ENCODE peak calls at places on chromosome X, in nine cellular contexts. S is ascending aorta; R is kidney; K is HCT116; W is CD8-positive, alpha-beta T cell; T is heart left ventricle; M is upper lobe of left lung; Y is keratinocyte; X is psoas muscle. F is an unnamed sample. For H3K4me1, the result is how much of the 10 kb centered on the place peaks cover.

GRCh38 chrX:136200466-136200865 is 50.7 kb downstream of the MAP7D3 start:
- DNase-seq in S (no peak), R (no peak), K (no peak), W (no peak), T (no peak), M (no peak), Y (no peak), X (no peak), F (no peak)

GRCh38 chrX:50813843-50814661 is at the start of gene SHROOM4:
- DNase-seq in S (no peak), R (peak), K (no peak), W (no peak), T (peak), M (peak), Y (no peak), X (peak), F (peak)

GRCh38 chrX:55695227-55696018 is 22.1 kb upstream of the RRAGB start:
- DNase-seq in S (no peak), R (no peak), K (no peak), W (no peak), T (no peak), M (no peak), Y (no peak), X (no peak), F (no peak)

GRCh38 chrX:15567886-15568616 is 32.7 kb downstream of the ACE2 start:
- DNase-seq in S (no peak), R (no peak), K (no peak), W (no peak), T (no peak), M (no peak), Y (no peak), X (no peak), F (no peak)

GRCh38 chrX:84336646-84337045 is 148.6 kb upstream of the RPS6KA6 start:
- DNase-seq in S (no peak), R (no peak), K (no peak), W (no peak), T (no peak), M (no peak), Y (no peak), X (no peak), F (no peak)

GRCh38 chrX:14630724-14631123 is 101.4 kb downstream of the GLRA2 start:
- DNase-seq in S (no peak), R (no peak), K (no peak), W (no peak), T (no peak), M (no peak), Y (no peak), X (no peak), F (no peak)

GRCh38 chrX:39133971-39134370 is 332.7 kb downstream of the MID1IP1 start:
- DNase-seq in S (no peak), R (no peak), K (no peak), W (no peak), T (no peak), M (no peak), Y (no peak), X (no peak), F (no peak)

GRCh38 chrX:47514553-47515235 is 31.7 kb upstream of the ZNF41 start:
- DNase-seq in S (no peak), R (no peak), K (no peak), W (no peak), T (no peak), M (no peak), Y (no peak), X (no peak), F (no peak)

GRCh38 chrX:104668550-104668949 is 102.6 kb downstream of the IL1RAPL2 start:
- DNase-seq in S (no peak), R (no peak), K (no peak), W (no peak), T (no peak), M (no peak), Y (no peak), X (no peak), F (no peak)

GRCh38 chrX:7019555-7019954 is 128.0 kb upstream of the STS start:
- DNase-seq in S (no peak), R (no peak), K (no peak), W (no peak), T (no peak), M (no peak), Y (no peak), X (no peak), F (no peak)

GRCh38 chrX:22376369-22376768 is 103.7 kb downstream of the CBLL2 start:
- DNase-seq in S (no peak), R (no peak), K (no peak), W (no peak), T (no peak), M (no peak), Y (no peak), X (no peak), F (no peak)

GRCh38 chrX:10187421-10187820 is 30.6 kb downstream of the CLCN4 start:
- DNase-seq in S (no peak), R (no peak), K (no peak), W (no peak), T (no peak), M (no peak), Y (no peak), X (no peak), F (no peak)

GRCh38 chrX:11111038-11111851 is at the start of gene HCCS:
- DNase-seq in S (peak), R (peak), K (peak), W (peak), T (peak), M (peak), Y (peak), X (peak), F (peak)

GRCh38 chrX:110394653-110395052 is 36.0 kb downstream of the RTL9 start:
- DNase-seq in S (no peak), R (no peak), K (no peak), W (no peak), T (no peak), M (no peak), Y (peak), X (no peak), F (no peak)

GRCh38 chrX:11380187-11380586 is 87.0 kb downstream of the AMELX start:
- DNase-seq in S (no peak), R (no peak), K (no peak), W (no peak), T (no peak), M (no peak), Y (no peak), X (no peak), F (no peak)

GRCh38 chrX:85111347-85111746 is 107.7 kb downstream of the APOOL start:
- DNase-seq in S (no peak), R (no peak), K (no peak), W (no peak), T (no peak), M (no peak), Y (no peak), X (no peak), F (no peak)

GRCh38 chrX:19443886-19444530 is 71.3 kb downstream of the MAP3K15 start:
- DNase-seq in S (no peak), R (no peak), K (no peak), W (no peak), T (no peak), M (no peak), Y (no peak), X (no peak), F (no peak)

GRCh38 chrX:19440713-19441112 is 74.6 kb downstream of the MAP3K15 start:
- DNase-seq in S (no peak), R (no peak), K (no peak), W (no peak), T (no peak), M (peak), Y (no peak), X (no peak), F (no peak)

GRCh38 chrX:19448077-19448476 is 67.2 kb downstream of the MAP3K15 start:
- DNase-seq in S (no peak), R (no peak), K (no peak), W (no peak), T (no peak), M (no peak), Y (no peak), X (no peak), F (no peak)

DNA sequence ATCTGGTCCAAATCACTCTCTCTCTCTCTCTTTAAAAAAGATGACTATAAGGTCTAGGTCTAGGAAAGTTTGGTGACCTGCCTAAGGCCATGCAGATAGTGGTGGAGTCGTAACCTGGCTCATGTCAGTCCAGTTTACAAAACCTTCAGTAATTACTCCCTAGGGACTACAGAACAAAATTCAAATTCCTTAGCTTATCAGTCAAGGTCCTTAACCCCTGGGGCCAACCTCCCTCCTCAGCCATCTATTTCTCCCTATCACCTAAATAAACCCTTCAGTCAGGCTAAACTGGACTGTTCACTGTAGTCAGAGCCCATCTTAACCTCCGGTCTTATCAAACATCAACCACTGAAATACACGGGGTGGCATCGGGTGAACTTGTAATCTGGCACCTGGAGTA is 68.9 kb downstream of the MAP3K15 start:
- DNase-seq in S (no peak), R (no peak), K (no peak), W (no peak), T (no peak), M (no peak), Y (no peak), X (no peak), F (no peak)
- H3K27ac ChIP-seq in S (no peak), R (no peak), K (no peak), W (no peak), T (no peak), M (no peak), Y (no peak), X (no peak), F (no peak)

GRCh38 chrX:42519666-42520231 is 258.2 kb downstream of the PPP1R2C start:
- DNase-seq in S (no peak), R (no peak), K (no peak), W (no peak), T (no peak), M (no peak), Y (no peak), X (no peak), F (no peak)

GRCh38 chrX:42515939-42516338 is 262.0 kb downstream of the PPP1R2C start:
- DNase-seq in S (no peak), R (no peak), K (no peak), W (no peak), T (no peak), M (no peak), Y (no peak), X (no peak), F (no peak)
- H3K4me1 ChIP-seq in S (under half), R (under half), K (under half), W (under half), T (under half), M (under half), Y (under half), X (under half), F (under half)

DNA sequence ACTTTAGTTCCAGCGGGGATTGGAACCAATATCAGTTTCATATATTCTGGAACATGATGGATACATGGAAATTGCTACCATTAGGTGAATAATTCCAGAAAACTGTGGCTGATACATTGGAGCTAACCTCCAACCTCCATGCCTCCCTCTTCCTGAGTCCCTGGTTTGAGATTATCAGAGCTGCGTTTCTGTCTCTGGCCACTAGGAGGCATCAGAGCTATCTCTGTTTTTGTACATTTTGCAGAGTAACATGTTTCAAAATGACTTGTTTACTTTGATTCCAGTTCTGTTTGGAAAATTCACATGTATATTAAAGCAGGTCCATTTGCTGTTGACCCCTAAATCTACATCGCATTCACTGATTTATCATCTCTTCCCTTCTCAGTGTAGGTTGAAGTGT is 2.4 kb upstream of the RAB40AL start:
- DNase-seq in S (no peak), R (no peak), K (no peak), W (no peak), T (no peak), M (no peak), Y (no peak), X (no peak), F (peak)
- TF ChIP-seq CTCF in S (no peak), R (peak), K (peak), W (peak), T (peak), M (peak), Y (peak), X (peak), F (peak)

GRCh38 chrX:155886409-155886808 is 5.3 kb downstream of the VAMP7 start:
- DNase-seq in S (no peak), R (no peak), K (no peak), W (no peak), T (no peak), M (no peak), Y (no peak), X (no peak), F (no peak)

GRCh38 chrX:155881158-155881993 is at the start of gene VAMP7:
- DNase-seq in S (peak), R (peak), K (peak), W (peak), T (peak), M (peak), Y (peak), X (peak), F (peak)

GRCh38 chrX:155876704-155877103 is 4.4 kb upstream of the VAMP7 start:
- DNase-seq in S (no peak), R (no peak), K (no peak), W (no peak), T (no peak), M (no peak), Y (no peak), X (no peak), F (no peak)

GRCh38 chrX:155877288-155877687 is 3.9 kb upstream of the VAMP7 start:
- DNase-seq in S (no peak), R (no peak), K (no peak), W (no peak), T (no peak), M (no peak), Y (no peak), X (no peak), F (no peak)

GRCh38 chrX:155880586-155881157 is 473 bp upstream of the VAMP7 start:
- DNase-seq in S (no peak), R (no peak), K (no peak), W (no peak), T (no peak), M (no peak), Y (no peak), X (no peak), F (no peak)
- H3K27ac ChIP-seq in S (peak), R (no peak), K (no peak), W (peak), T (peak), M (peak), Y (no peak), X (peak), F (peak)

GRCh38 chrX:154044045-154044444 is 24.3 kb upstream of the IRAK1 start:
- DNase-seq in S (no peak), R (no peak), K (no peak), W (no peak), T (no peak), M (no peak), Y (no peak), X (no peak), F (no peak)
- H3K4me1 ChIP-seq in S (under half), R (under half), K (under half), W (under half), T (under half), M (half or more), Y (under half), X (half or more), F (under half)

DNA sequence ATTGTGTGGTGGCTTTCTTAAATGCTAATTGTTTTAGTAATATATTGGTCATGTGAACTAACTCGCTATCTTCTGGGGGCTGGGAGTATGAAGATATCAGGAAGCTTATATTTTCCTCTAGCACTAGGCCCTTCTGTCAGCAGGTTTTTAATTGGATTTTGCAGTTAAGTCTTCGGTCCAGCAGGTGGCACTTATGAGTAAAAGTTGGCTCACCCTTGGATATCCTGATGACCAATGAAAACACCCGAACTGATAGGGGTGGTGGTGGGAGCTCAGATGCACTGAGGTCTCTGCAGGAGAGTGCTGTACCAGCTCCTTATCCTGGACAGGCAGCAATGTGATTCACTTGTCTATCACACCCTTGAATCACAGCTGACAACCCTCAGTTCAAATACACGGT is 1365.8 kb upstream of the DIAPH2 start:
- DNase-seq in S (no peak), R (no peak), K (no peak), W (no peak), T (no peak), M (no peak), Y (no peak), X (no peak), F (no peak)
- TF ChIP-seq CTCF in S (no peak), R (no peak), K (no peak), W (no peak), T (no peak), M (no peak), Y (peak), X (no peak), F (no peak)

DNA sequence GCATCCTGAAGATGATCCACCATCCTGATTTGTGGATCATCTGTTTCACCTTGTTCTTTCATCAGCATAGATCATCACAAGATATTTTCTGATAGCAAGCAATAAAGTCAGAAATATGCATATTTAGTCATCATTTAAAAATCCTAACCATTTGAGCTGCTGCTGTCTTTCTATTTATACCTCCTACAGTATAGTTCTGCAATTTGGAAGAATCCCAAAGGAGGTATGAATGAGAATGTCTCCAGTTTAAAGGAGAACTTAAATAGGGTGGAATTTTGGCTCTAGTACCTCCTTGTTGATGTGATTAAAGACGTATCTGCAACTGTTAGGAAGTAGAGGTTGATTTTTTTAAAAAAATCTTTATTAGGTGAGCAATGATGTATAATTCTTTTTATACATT is 7.6 kb downstream of the SLC25A14 start:
- DNase-seq in S (no peak), R (no peak), K (no peak), W (no peak), T (no peak), M (no peak), Y (no peak), X (no peak), F (no peak)
- H3K27ac ChIP-seq in S (no peak), R (no peak), K (no peak), W (no peak), T (no peak), M (no peak), Y (no peak), X (no peak), F (no peak)